ENCODE peak calls at places on chromosomes 6 and 20, in nine cellular contexts. One of them, this sample, is unnamed.

GRCh38 chr20:3658708-3659491 is 4.3 kb downstream of the GFRA4 start:
- DNase-seq in GM23248: no peak
- DNase-seq in hepatocyte: no peak
- DNase-seq in neural progenitor cell: no peak
- DNase-seq in MM.1S: peak; percentile 38
- DNase-seq in SK-N-SH: no peak
- DNase-seq in PC-3: no peak
- DNase-seq in OCI-LY7: peak; percentile 34
- DNase-seq in HCT116: no peak
- DNase-seq in this sample: no peak

GRCh38 chr6:125888989-125889656 is 67.4 kb upstream of the HINT3 start:
- DNase-seq in GM23248: peak; percentile 53
- DNase-seq in hepatocyte: peak; percentile 32
- DNase-seq in neural progenitor cell: peak; percentile 74
- DNase-seq in MM.1S: peak; percentile 32
- DNase-seq in SK-N-SH: no peak
- DNase-seq in PC-3: peak; percentile 69
- DNase-seq in OCI-LY7: peak; percentile 8
- DNase-seq in HCT116: peak; percentile 24
- DNase-seq in this sample: peak; percentile 89

GRCh38 chr20:57329608-57330221 is at the start of gene SPO11:
- DNase-seq in GM23248: no peak
- DNase-seq in hepatocyte: peak; percentile 26
- DNase-seq in neural progenitor cell: peak; percentile 77
- DNase-seq in MM.1S: peak; percentile 28
- DNase-seq in SK-N-SH: peak; percentile 37
- DNase-seq in PC-3: no peak
- DNase-seq in OCI-LY7: peak; percentile 81
- DNase-seq in HCT116: no peak
- DNase-seq in this sample: peak; percentile 91

GRCh38 chr6:38443750-38444149 is 196.0 kb downstream of the BTBD9 start:
- DNase-seq in GM23248: no peak
- DNase-seq in hepatocyte: no peak
- DNase-seq in neural progenitor cell: no peak
- DNase-seq in MM.1S: no peak
- DNase-seq in SK-N-SH: peak; percentile 42
- DNase-seq in PC-3: no peak
- DNase-seq in OCI-LY7: no peak
- DNase-seq in HCT116: no peak
- DNase-seq in this sample: no peak

GRCh38 chr6:126542052-126542451 is 202.1 kb downstream of the CENPW start:
- DNase-seq in GM23248: no peak
- DNase-seq in hepatocyte: no peak
- DNase-seq in neural progenitor cell: no peak
- DNase-seq in MM.1S: no peak
- DNase-seq in SK-N-SH: no peak
- DNase-seq in PC-3: no peak
- DNase-seq in OCI-LY7: no peak
- DNase-seq in HCT116: no peak
- DNase-seq in this sample: no peak

GRCh38 chr6:6721606-6722005 is 133.1 kb downstream of the LY86 start:
- DNase-seq in GM23248: no peak
- DNase-seq in hepatocyte: no peak
- DNase-seq in neural progenitor cell: no peak
- DNase-seq in MM.1S: no peak
- DNase-seq in SK-N-SH: no peak
- DNase-seq in PC-3: no peak
- DNase-seq in OCI-LY7: no peak
- DNase-seq in HCT116: no peak
- DNase-seq in this sample: no peak

GRCh38 chr6:147166360-147166944 is 37.8 kb upstream of the STXBP5 start:
- DNase-seq in GM23248: no peak
- DNase-seq in hepatocyte: no peak
- DNase-seq in neural progenitor cell: no peak
- DNase-seq in MM.1S: no peak
- DNase-seq in SK-N-SH: peak; percentile 45
- DNase-seq in PC-3: no peak
- DNase-seq in OCI-LY7: no peak
- DNase-seq in HCT116: no peak
- DNase-seq in this sample: no peak

GRCh38 chr6:156645106-156645505 is 132.1 kb upstream of the ARID1B start:
- DNase-seq in GM23248: peak; percentile 65
- DNase-seq in hepatocyte: no peak
- DNase-seq in neural progenitor cell: no peak
- DNase-seq in MM.1S: no peak
- DNase-seq in SK-N-SH: no peak
- DNase-seq in PC-3: no peak
- DNase-seq in OCI-LY7: no peak
- DNase-seq in HCT116: no peak
- DNase-seq in this sample: no peak

GRCh38 chr6:15952231-15953151 is 176.4 kb upstream of the MYLIP start:
- DNase-seq in GM23248: peak; percentile 24
- DNase-seq in hepatocyte: no peak
- DNase-seq in neural progenitor cell: no peak
- DNase-seq in MM.1S: no peak
- DNase-seq in SK-N-SH: no peak
- DNase-seq in PC-3: no peak
- DNase-seq in OCI-LY7: no peak
- DNase-seq in HCT116: no peak
- DNase-seq in this sample: no peak

GRCh38 chr20:32574296-32575226 is 10.6 kb downstream of the NOL4L start:
- DNase-seq in GM23248: peak; percentile 91
- DNase-seq in hepatocyte: peak; percentile 92
- DNase-seq in neural progenitor cell: no peak
- DNase-seq in MM.1S: no peak
- DNase-seq in SK-N-SH: no peak
- DNase-seq in PC-3: peak; percentile 34
- DNase-seq in OCI-LY7: no peak
- DNase-seq in HCT116: no peak
- DNase-seq in this sample: peak; percentile 59

GRCh38 chr20:57913156-57913930 is 203.5 kb upstream of the PMEPA1 start:
- DNase-seq in GM23248: no peak
- DNase-seq in hepatocyte: no peak
- DNase-seq in neural progenitor cell: no peak
- DNase-seq in MM.1S: no peak
- DNase-seq in SK-N-SH: no peak
- DNase-seq in PC-3: no peak
- DNase-seq in OCI-LY7: no peak
- DNase-seq in HCT116: no peak
- DNase-seq in this sample: no peak

GRCh38 chr6:170111816-170112582 is 178.9 kb downstream of the DLL1 start:
- DNase-seq in GM23248: no peak
- DNase-seq in hepatocyte: no peak
- DNase-seq in neural progenitor cell: no peak
- DNase-seq in MM.1S: no peak
- DNase-seq in SK-N-SH: peak; percentile 9
- DNase-seq in PC-3: no peak
- DNase-seq in OCI-LY7: no peak
- DNase-seq in HCT116: no peak
- DNase-seq in this sample: no peak

GRCh38 chr6:5851261-5851757 is 155.4 kb downstream of the NRN1 start:
- DNase-seq in GM23248: peak; percentile 62
- DNase-seq in hepatocyte: peak; percentile 83
- DNase-seq in neural progenitor cell: peak; percentile 87
- DNase-seq in MM.1S: peak; percentile 36
- DNase-seq in SK-N-SH: no peak
- DNase-seq in PC-3: no peak
- DNase-seq in OCI-LY7: no peak
- DNase-seq in HCT116: no peak
- DNase-seq in this sample: peak; percentile 91

GRCh38 chr6:46453221-46453620 is 38.0 kb downstream of the RCAN2 start:
- DNase-seq in GM23248: peak; percentile 88
- DNase-seq in hepatocyte: no peak
- DNase-seq in neural progenitor cell: no peak
- DNase-seq in MM.1S: no peak
- DNase-seq in SK-N-SH: no peak
- DNase-seq in PC-3: no peak
- DNase-seq in OCI-LY7: no peak
- DNase-seq in HCT116: no peak
- DNase-seq in this sample: no peak

GRCh38 chr6:11232968-11233626 is 629 bp upstream of the NEDD9 start:
- DNase-seq in GM23248: peak; percentile 44
- DNase-seq in hepatocyte: peak; percentile 55
- DNase-seq in neural progenitor cell: peak; percentile 78
- DNase-seq in MM.1S: peak; percentile 38
- DNase-seq in SK-N-SH: no peak
- DNase-seq in PC-3: peak; percentile 39
- DNase-seq in OCI-LY7: no peak
- DNase-seq in HCT116: no peak
- DNase-seq in this sample: peak; percentile 70

DNA sequence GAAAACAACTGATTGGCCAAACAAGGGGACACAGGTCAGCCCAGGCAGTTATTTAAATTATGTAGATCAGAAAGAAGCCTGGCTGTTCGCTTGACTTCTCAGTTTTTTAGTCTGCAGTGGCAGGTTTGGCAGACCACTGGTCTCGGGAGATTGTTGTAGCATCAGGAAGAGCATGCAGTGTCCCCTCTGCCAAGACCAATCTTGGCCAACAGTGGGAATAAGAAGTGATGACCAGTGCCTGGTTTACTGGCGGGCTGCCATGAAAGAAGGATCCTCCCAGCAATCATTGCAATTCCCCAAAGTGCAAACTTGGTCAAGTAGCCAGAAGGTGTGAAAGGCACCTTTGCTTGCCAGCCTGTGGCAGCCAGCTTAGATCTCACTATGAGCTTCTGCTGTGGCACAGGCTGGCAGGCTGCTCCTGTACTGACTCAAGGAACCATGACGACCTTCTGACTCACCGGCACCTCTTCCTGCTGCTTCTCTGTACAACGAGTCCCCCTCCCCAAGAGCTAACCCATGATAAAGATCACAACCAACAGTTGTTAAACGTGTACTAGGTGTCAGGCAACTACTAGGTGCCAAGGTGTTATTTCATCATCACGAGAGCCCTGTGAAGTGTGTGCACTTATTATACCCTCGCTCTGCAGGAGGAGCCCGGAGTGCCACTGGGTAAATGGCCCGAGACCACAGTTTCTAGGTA is 76.8 kb upstream of the DUSP22 start:
- DNase-seq in GM23248: peak; percentile 53
- DNase-seq in hepatocyte: no peak
- DNase-seq in neural progenitor cell: no peak
- DNase-seq in MM.1S: no peak
- DNase-seq in SK-N-SH: no peak
- DNase-seq in PC-3: peak; percentile 89
- DNase-seq in OCI-LY7: peak; percentile 45
- DNase-seq in HCT116: no peak
- DNase-seq in this sample: no peak
- TF ChIP-seq EZH2phosphoT487 in GM23248: no peak
- TF ChIP-seq EZH2phosphoT487 in hepatocyte: no peak
- TF ChIP-seq EZH2phosphoT487 in neural progenitor cell: no peak
- TF ChIP-seq EZH2phosphoT487 in MM.1S: no peak
- TF ChIP-seq EZH2phosphoT487 in SK-N-SH: no peak
- TF ChIP-seq EZH2phosphoT487 in PC-3: no peak
- TF ChIP-seq EZH2phosphoT487 in OCI-LY7: no peak
- TF ChIP-seq EZH2phosphoT487 in HCT116: no peak
- TF ChIP-seq EZH2phosphoT487 in this sample: no peak

GRCh38 chr6:44341095-44341890 is 1.2 kb upstream of the SPATS1 start:
- DNase-seq in GM23248: no peak
- DNase-seq in hepatocyte: no peak
- DNase-seq in neural progenitor cell: no peak
- DNase-seq in MM.1S: no peak
- DNase-seq in SK-N-SH: peak; percentile 16
- DNase-seq in PC-3: no peak
- DNase-seq in OCI-LY7: no peak
- DNase-seq in HCT116: no peak
- DNase-seq in this sample: no peak

GRCh38 chr6:44342489-44342888 is at the start of gene SPATS1:
- DNase-seq in GM23248: peak; percentile 46
- DNase-seq in hepatocyte: peak; percentile 14
- DNase-seq in neural progenitor cell: peak; percentile 48
- DNase-seq in MM.1S: no peak
- DNase-seq in SK-N-SH: peak; percentile 83
- DNase-seq in PC-3: no peak
- DNase-seq in OCI-LY7: no peak
- DNase-seq in HCT116: no peak
- DNase-seq in this sample: peak; percentile 85

GRCh38 chr6:44339763-44340625 is 2.5 kb upstream of the SPATS1 start:
- DNase-seq in GM23248: peak; percentile 79
- DNase-seq in hepatocyte: peak; percentile 16
- DNase-seq in neural progenitor cell: no peak
- DNase-seq in MM.1S: no peak
- DNase-seq in SK-N-SH: no peak
- DNase-seq in PC-3: peak; percentile 76
- DNase-seq in OCI-LY7: no peak
- DNase-seq in HCT116: no peak
- DNase-seq in this sample: no peak

GRCh38 chr6:44339301-44339700 is 3.1 kb upstream of the SPATS1 start:
- DNase-seq in GM23248: no peak
- DNase-seq in hepatocyte: no peak
- DNase-seq in neural progenitor cell: no peak
- DNase-seq in MM.1S: no peak
- DNase-seq in SK-N-SH: no peak
- DNase-seq in PC-3: no peak
- DNase-seq in OCI-LY7: no peak
- DNase-seq in HCT116: no peak
- DNase-seq in this sample: no peak

GRCh38 chr6:44342052-44342451 is 398 bp upstream of the SPATS1 start:
- DNase-seq in GM23248: peak; percentile 26
- DNase-seq in hepatocyte: no peak
- DNase-seq in neural progenitor cell: no peak
- DNase-seq in MM.1S: no peak
- DNase-seq in SK-N-SH: peak; percentile 71
- DNase-seq in PC-3: no peak
- DNase-seq in OCI-LY7: no peak
- DNase-seq in HCT116: no peak
- DNase-seq in this sample: no peak
- TF ChIP-seq EZH2phosphoT487 in GM23248: no peak
- TF ChIP-seq EZH2phosphoT487 in hepatocyte: no peak
- TF ChIP-seq EZH2phosphoT487 in neural progenitor cell: no peak
- TF ChIP-seq EZH2phosphoT487 in MM.1S: no peak
- TF ChIP-seq EZH2phosphoT487 in SK-N-SH: no peak
- TF ChIP-seq EZH2phosphoT487 in PC-3: no peak
- TF ChIP-seq EZH2phosphoT487 in OCI-LY7: no peak
- TF ChIP-seq EZH2phosphoT487 in HCT116: no peak
- TF ChIP-seq EZH2phosphoT487 in this sample: no peak

GRCh38 chr6:47631248-47632196 is 66.9 kb upstream of the ADGRF4 start:
- DNase-seq in GM23248: peak; percentile 54
- DNase-seq in hepatocyte: peak; percentile 55
- DNase-seq in neural progenitor cell: peak; percentile 50
- DNase-seq in MM.1S: peak; percentile 52
- DNase-seq in SK-N-SH: peak; percentile 19
- DNase-seq in PC-3: peak; percentile 92
- DNase-seq in OCI-LY7: peak; percentile 72
- DNase-seq in HCT116: peak; percentile 55
- DNase-seq in this sample: peak; percentile 85
- TF ChIP-seq EZH2phosphoT487 in GM23248: no peak
- TF ChIP-seq EZH2phosphoT487 in hepatocyte: no peak
- TF ChIP-seq EZH2phosphoT487 in neural progenitor cell: no peak
- TF ChIP-seq EZH2phosphoT487 in MM.1S: no peak
- TF ChIP-seq EZH2phosphoT487 in SK-N-SH: no peak
- TF ChIP-seq EZH2phosphoT487 in PC-3: no peak
- TF ChIP-seq EZH2phosphoT487 in OCI-LY7: no peak
- TF ChIP-seq EZH2phosphoT487 in HCT116: no peak
- TF ChIP-seq EZH2phosphoT487 in this sample: no peak

DNA sequence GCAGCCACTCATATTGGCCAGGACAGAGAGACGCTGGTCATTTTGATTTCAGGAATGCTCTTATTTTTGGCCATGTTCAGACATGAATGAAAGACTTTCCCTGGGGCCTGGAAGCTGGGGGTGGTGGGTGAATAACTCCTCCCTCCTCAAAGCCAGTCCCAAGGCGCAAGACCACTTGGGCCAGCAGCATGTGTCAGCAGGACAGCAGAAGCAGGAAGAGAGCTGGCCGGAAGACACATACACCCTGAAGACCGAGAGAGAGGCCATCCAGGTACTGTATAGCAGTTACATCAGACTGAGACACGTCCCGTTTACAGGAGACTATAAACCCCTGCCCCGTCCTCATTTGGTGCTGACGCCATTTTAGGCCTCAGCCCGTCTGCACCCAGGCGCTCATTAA is 29.2 kb upstream of the ULBP3 start:
- DNase-seq in GM23248: no peak
- DNase-seq in hepatocyte: no peak
- DNase-seq in neural progenitor cell: no peak
- DNase-seq in MM.1S: no peak
- DNase-seq in SK-N-SH: no peak
- DNase-seq in PC-3: no peak
- DNase-seq in OCI-LY7: no peak
- DNase-seq in HCT116: no peak
- DNase-seq in this sample: no peak
- TF ChIP-seq EZH2phosphoT487 in GM23248: no peak
- TF ChIP-seq EZH2phosphoT487 in hepatocyte: no peak
- TF ChIP-seq EZH2phosphoT487 in neural progenitor cell: no peak
- TF ChIP-seq EZH2phosphoT487 in MM.1S: no peak
- TF ChIP-seq EZH2phosphoT487 in SK-N-SH: no peak
- TF ChIP-seq EZH2phosphoT487 in PC-3: no peak
- TF ChIP-seq EZH2phosphoT487 in OCI-LY7: no peak
- TF ChIP-seq EZH2phosphoT487 in HCT116: no peak
- TF ChIP-seq EZH2phosphoT487 in this sample: no peak

This sample was measured in GM23338.